ENCODE peak calls at places on chromosomes 5 and 9, in five cellular contexts. C, D, W, K and V are unnamed samples.

GRCh38 chr5:164472150-164472549 is 966.7 kb downstream of the MAT2B start:
- DNase-seq in W (no peak), D (no peak), C (no peak), K (no peak), V (no peak)

GRCh38 chr5:169121631-169122420 is 179.1 kb downstream of the SLIT3 start:
- DNase-seq in K (no peak), C (no peak), W (no peak), D (no peak), V (no peak)

GRCh38 chr9:107872457-107873192 is 383.1 kb upstream of the KLF4 start:
- DNase-seq in K (no peak), W (no peak), D (peak; percentile 77), C (no peak), V (no peak)

GRCh38 chr9:134666801-134667200 is 25.2 kb downstream of the COL5A1 start:
- DNase-seq in C (no peak), K (no peak), W (no peak), D (no peak), V (no peak)

GRCh38 chr9:128523199-128523925 is 18.8 kb downstream of the GLE1 start:
- DNase-seq in D (peak; percentile 57), K (no peak), C (no peak), W (no peak), V (no peak)

GRCh38 chr5:113397046-113397445 is 37.7 kb downstream of the TSSK1B start:
- DNase-seq in K (no peak), W (no peak), D (no peak), C (no peak), V (no peak)

GRCh38 chr9:18905883-18906649 is 126.9 kb downstream of the SAXO1 start:
- DNase-seq in D (no peak), W (no peak), K (no peak), C (no peak), V (no peak)

GRCh38 chr9:107540167-107540566 is 50.6 kb upstream of the KLF4 start:
- DNase-seq in W (no peak), C (no peak), D (no peak), K (no peak), V (no peak)

GRCh38 chr5:43711496-43711895 is 108.5 kb downstream of the NNT start:
- DNase-seq in W (no peak), C (no peak), D (no peak), K (no peak), V (no peak)

GRCh38 chr9:36450110-36450732 is 50.2 kb upstream of the RNF38 start:
- DNase-seq in K (no peak), D (no peak), C (no peak), W (peak; percentile 38), V (no peak)

GRCh38 chr9:108383801-108384200 is 472.0 kb downstream of the ACTL7B start:
- DNase-seq in D (no peak), K (no peak), W (no peak), C (no peak), V (no peak)

GRCh38 chr9:36903541-36904435 is 130.3 kb downstream of the PAX5 start:
- DNase-seq in C (no peak), D (peak; percentile 45), K (no peak), W (no peak), V (no peak)

GRCh38 chr9:89597711-89598707 is 6.8 kb upstream of the GADD45G start:
- DNase-seq in C (peak; percentile 59), D (peak; percentile 88), K (peak; percentile 51), W (peak; percentile 24), V (no peak)

GRCh38 chr5:43649256-43649655 is 46.3 kb downstream of the NNT start:
- DNase-seq in C (no peak), W (no peak), K (no peak), D (no peak), V (no peak)

GRCh38 chr9:136792321-136793062 is 1.3 kb downstream of the TMEM141 start:
- DNase-seq in D (peak; percentile 48), C (no peak), K (no peak), W (no peak), V (no peak)

GRCh38 chr9:132078369-132079356 is 1.0 kb downstream of the MED27 start:
- DNase-seq in W (peak; percentile 18), K (peak; percentile 31), D (no peak), C (no peak), V (peak; percentile 60)

GRCh38 chr9:7802666-7803065 is 3.1 kb upstream of the DMAC1 start:
- DNase-seq in W (no peak), K (no peak), D (no peak), C (no peak), V (no peak)

GRCh38 chr9:87640385-87640795 is 85.5 kb upstream of the CTSL start:
- DNase-seq in C (no peak), W (no peak), D (no peak), K (no peak), V (no peak)

GRCh38 chr5:139245637-139246335 is 47.6 kb upstream of the SIL1 start:
- DNase-seq in W (no peak), D (no peak), K (no peak), C (no peak), V (no peak)

GRCh38 chr5:141855265-141856029 is 22.8 kb downstream of the PCDH1 start:
- DNase-seq in C (no peak), W (no peak), D (peak; percentile 48), K (peak; percentile 58), V (peak; percentile 68)

DNA sequence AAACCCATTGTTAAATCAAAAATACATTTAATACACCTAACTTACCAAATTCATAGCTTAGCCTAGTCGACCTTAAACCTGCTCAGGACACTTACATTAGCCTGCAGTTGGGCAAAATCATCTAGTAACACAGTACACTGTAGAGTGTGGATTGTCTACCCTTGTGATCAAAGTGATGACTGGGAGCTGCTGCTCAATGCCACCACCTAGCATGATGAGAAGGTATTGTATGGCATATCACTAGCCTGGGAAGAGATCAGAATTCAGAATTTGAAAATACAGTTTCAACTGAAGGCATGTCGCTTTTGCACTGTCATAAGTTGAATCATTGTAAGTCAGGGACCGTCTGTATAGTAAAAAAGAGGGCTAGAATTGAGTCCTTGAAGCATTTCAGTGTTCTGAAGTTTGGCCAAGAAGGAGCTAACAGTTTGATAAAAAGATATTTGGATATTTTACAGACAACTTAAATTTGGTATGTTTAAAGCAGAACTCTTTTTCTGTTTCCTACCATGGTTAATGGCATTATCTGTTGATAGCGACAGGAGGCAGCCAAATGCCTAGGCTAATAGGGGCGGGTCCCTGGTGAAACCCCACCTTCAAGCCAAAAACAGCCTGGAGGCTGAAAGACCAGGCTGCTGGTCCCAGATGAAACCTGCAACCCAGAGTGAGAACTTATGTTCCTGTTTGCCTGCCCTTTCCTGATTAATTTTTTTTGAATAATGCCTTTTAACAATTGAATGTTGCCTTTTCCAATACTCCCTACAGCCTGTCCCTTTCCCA is 23.0 kb downstream of the SMIM15 start:
- DNase-seq in D (peak; percentile 61), C (no peak), W (no peak), K (no peak), V (no peak)
- TF ChIP-seq CTCF in D (peak; percentile 62), C (no peak), W (peak; percentile 27), K (peak; percentile 16), V (no peak)

GRCh38 chr5:52842111-52842510 is 54.4 kb downstream of the ITGA1 start:
- DNase-seq in W (no peak), K (no peak), D (no peak), C (no peak), V (no peak)
- H3K27ac ChIP-seq in W (no peak overlapping the region), K (peak overlapping the region; percentile 81), D (no peak overlapping the region), C (no peak overlapping the region), V (no peak overlapping the region)

DNA sequence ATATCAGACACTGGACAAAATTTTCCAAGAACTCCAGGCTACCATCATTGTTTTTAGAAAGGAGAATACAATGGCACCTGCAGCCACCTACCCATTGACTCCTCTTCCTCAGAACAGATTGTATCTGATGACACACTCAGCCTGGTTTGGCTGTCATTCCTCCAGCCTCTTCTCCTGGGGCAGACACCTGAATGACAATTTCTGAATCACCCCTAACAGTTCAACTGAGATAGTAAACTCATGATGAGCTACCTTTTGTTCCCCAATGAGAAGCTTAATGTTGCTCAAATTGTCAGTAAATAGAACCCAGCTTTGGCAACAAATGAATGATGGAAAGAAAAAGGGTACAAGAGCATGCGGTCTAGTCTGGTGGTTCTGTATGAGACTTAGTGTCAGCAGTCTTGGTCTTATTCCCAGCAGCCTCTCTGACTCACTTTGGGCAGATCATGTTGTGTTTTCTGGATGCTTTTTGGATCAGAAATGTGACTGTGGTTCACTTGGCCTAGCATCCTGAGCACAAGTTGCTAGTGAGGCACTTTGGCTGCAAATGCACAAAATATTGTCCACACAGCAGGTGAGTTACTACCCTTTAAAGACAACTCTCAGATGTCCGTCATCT is 78.3 kb downstream of the MAMDC2 start:
- DNase-seq in W (no peak), K (peak; percentile 58), C (no peak), D (no peak), V (no peak)
- H3K4me1 ChIP-seq in W (no peaks in the 10 kb centered on the region), K (peaks cover 11% of the 10 kb centered on the region), C (no peaks in the 10 kb centered on the region), D (no peaks in the 10 kb centered on the region), V (peaks cover 17% of the 10 kb centered on the region)

GRCh38 chr9:91422832-91423711 is 560 bp downstream of the NFIL3 start:
- DNase-seq in K (peak; percentile 85), C (peak; percentile 72), D (peak; percentile 85), W (peak; percentile 61), V (peak; percentile 80)
- TF ChIP-seq CTCF in K (peak; percentile 20), C (no peak), D (peak; percentile 46), W (peak; percentile 18), V (peak; percentile 39)

DNA sequence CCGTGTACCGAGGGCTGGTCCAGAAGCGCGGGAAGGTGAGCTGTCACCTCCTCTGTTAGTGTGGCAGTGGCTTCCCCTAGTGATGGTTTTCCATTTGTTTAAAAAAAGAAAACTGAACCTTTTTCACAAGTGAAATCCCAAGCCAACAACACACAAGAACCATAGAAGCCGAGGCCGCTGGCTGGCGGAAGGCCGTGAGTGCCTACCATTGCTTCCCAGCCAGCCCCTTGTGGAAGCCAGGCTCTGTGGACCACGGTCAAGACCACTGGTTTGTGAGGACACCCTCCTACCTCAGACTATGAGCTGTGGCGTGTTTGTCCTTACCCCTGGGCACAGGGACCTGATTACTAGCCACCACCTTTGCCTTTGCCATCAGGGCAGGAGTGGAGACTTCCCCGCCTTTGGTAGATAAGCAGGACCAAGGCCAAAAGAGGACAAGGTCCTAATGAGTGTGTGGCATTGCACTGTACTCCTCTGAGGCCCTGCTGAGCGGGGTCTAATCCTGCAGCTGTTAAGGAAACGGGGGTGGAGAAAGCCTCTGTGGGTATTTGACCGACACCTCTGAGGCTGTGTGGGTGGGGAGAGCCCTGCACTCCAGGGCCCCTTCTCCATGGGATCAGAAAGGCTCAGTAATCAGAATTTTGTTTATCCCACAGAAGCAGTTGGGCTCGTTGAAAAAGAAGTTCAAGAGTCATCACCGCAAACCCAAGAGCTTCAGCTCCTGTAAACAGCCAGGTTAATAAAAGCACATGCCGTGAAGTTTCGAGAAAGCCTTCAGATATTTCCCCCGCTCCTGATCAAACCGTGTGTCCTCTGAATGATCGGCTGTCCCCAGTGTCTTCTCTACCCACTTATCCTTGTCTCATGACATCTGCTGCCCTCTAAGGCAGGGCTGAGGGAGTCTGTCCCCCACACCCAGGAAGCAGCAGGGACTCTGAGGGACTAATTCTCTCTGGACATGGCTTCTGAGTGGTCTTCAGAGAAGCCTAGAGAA is 4.3 kb downstream of the SURF2 start:
- DNase-seq in W (no peak), K (no peak), D (no peak), C (no peak), V (no peak)
- H3K27ac ChIP-seq in W (no peak overlapping the region), K (no peak overlapping the region), D (no peak overlapping the region), C (no peak overlapping the region), V (no peak overlapping the region)